ENCODE peak calls at places on chromosomes 6 and 20, in four cellular contexts. L is HepG2, X is K562, R is GM12878. P is an unnamed sample.
A peak's percentile ranks its signal among the peaks of the same experiment; 100 is the strongest.

GRCh38 chr6:89385156-89385667 is 26.9 kb downstream of the RRAGD start:
- DNase-seq in L (no peak), X (no peak), R (peak; percentile 51), P (no peak)

GRCh38 chr6:44785123-44785522 is 397.6 kb downstream of the CDC5L start:
- DNase-seq in L (no peak), X (no peak), R (no peak), P (no peak)

GRCh38 chr6:152573762-152574161 is 63.4 kb downstream of the SYNE1 start:
- DNase-seq in L (no peak), X (no peak), R (no peak), P (no peak)

GRCh38 chr6:106215608-106216007 is 110.0 kb downstream of the ATG5 start:
- DNase-seq in L (no peak), X (no peak), R (no peak), P (no peak)

GRCh38 chr6:89563866-89564265 is 74.7 kb downstream of the LYRM2 start:
- DNase-seq in L (no peak), X (no peak), R (no peak), P (no peak)

GRCh38 chr6:163745566-163746400 is 331.3 kb downstream of the QKI start:
- DNase-seq in L (peak; percentile 56), X (peak; percentile 35), R (no peak), P (peak; percentile 64)

GRCh38 chr6:78925317-78925716 is 58.0 kb downstream of the IRAK1BP1 start:
- DNase-seq in L (no peak), X (no peak), R (no peak), P (no peak)

GRCh38 chr6:169271158-169271936 is 17.7 kb upstream of the THBS2 start:
- DNase-seq in L (no peak), X (no peak), R (no peak), P (no peak)

GRCh38 chr6:119243657-119244056 is 105.9 kb downstream of the MAN1A1 start:
- DNase-seq in L (no peak), X (no peak), R (no peak), P (no peak)

GRCh38 chr20:19407731-19408130 is 195.3 kb downstream of the SLC24A3 start:
- DNase-seq in L (no peak), X (no peak), R (no peak), P (no peak)

GRCh38 chr20:37381621-37382538 is 35.9 kb downstream of the SRC start:
- DNase-seq in L (peak; percentile 63), X (no peak), R (no peak), P (no peak)

GRCh38 chr6:82889117-82889516 is 176.5 kb downstream of the UBE3D start:
- DNase-seq in L (no peak), X (no peak), R (no peak), P (no peak)

GRCh38 chr6:45115696-45116095 is 212.4 kb upstream of the RUNX2 start:
- DNase-seq in L (no peak), X (no peak), R (no peak), P (no peak)

GRCh38 chr20:34058831-34059230 is 53.2 kb downstream of the EIF2S2 start:
- DNase-seq in L (no peak), X (no peak), R (no peak), P (no peak)

GRCh38 chr6:13523826-13524622 is 36.6 kb upstream of the GFOD1 start:
- DNase-seq in L (no peak), X (no peak), R (no peak), P (no peak)

GRCh38 chr6:33082702-33083101 is 6.9 kb downstream of the HLA-DPB1 start:
- DNase-seq in L (peak; percentile 55), X (peak; percentile 56), R (no peak), P (no peak)

GRCh38 chr20:45758096-45758495 is 33.6 kb downstream of the WFDC3 start:
- DNase-seq in L (no peak), X (no peak), R (no peak), P (no peak)

GRCh38 chr6:139133272-139133671 is 1.6 kb upstream of the HECA start:
- DNase-seq in L (peak; percentile 6), X (no peak), R (no peak), P (no peak)

GRCh38 chr6:42532038-42532669 is 31.7 kb upstream of the UBR2 start:
- DNase-seq in L (peak; percentile 64), X (peak; percentile 68), R (no peak), P (peak; percentile 68)

GRCh38 chr20:16803965-16804792 is 56.0 kb downstream of the OTOR start:
- DNase-seq in L (peak; percentile 47), X (peak; percentile 37), R (no peak), P (peak; percentile 69)

GRCh38 chr6:9511157-9511556 is 903.7 kb downstream of the TFAP2A start:
- DNase-seq in L (no peak), X (no peak), R (no peak), P (no peak)

GRCh38 chr20:24936526-24937407 is 12.3 kb upstream of the CST7 start:
- DNase-seq in L (no peak), X (no peak), R (no peak), P (no peak)

GRCh38 chr6:166670013-166670412 is 43.0 kb upstream of the RPS6KA2 start:
- DNase-seq in L (no peak), X (no peak), R (no peak), P (no peak)

GRCh38 chr6:71886184-71887005 is at the start of gene RIMS1:
- DNase-seq in L (no peak), X (no peak), R (no peak), P (peak; percentile 62)

GRCh38 chr6:39361657-39362486 is 39.4 kb upstream of the KCNK16 start:
- DNase-seq in L (peak; percentile 45), X (peak; percentile 77), R (no peak), P (peak; percentile 83)

GRCh38 chr6:88919032-88919431 is 44.4 kb downstream of the RNGTT start:
- DNase-seq in L (no peak), X (no peak), R (no peak), P (no peak)

GRCh38 chr20:23586735-23587525 is 18.6 kb upstream of the CST9L start:
- DNase-seq in L (peak; percentile 76), X (no peak), R (no peak), P (no peak)

GRCh38 chr6:167933290-167933689 is 64.2 kb upstream of the KIF25 start:
- DNase-seq in L (peak; percentile 43), X (no peak), R (no peak), P (no peak)

GRCh38 chr20:57250607-57251343 is 15.7 kb downstream of the BMP7 start:
- DNase-seq in L (no peak), X (no peak), R (no peak), P (no peak)

GRCh38 chr20:48219306-48219705 is 434.0 kb upstream of the SULF2 start:
- DNase-seq in L (no peak), X (no peak), R (no peak), P (no peak)

GRCh38 chr20:24118096-24118780 is 129.7 kb upstream of the GGTLC1 start:
- DNase-seq in L (no peak), X (no peak), R (no peak), P (no peak)

GRCh38 chr6:34466242-34467185 is 638 bp downstream of the PACSIN1 start:
- DNase-seq in L (no peak), X (no peak), R (no peak), P (no peak)

GRCh38 chr6:165744515-165745228 is 81.6 kb upstream of the PDE10A start:
- DNase-seq in L (no peak), X (no peak), R (peak; percentile 23), P (no peak)

GRCh38 chr20:3659492-3660261 is 3.5 kb downstream of the GFRA4 start:
- DNase-seq in L (no peak), X (no peak), R (no peak), P (no peak)

GRCh38 chr6:152112503-152113261 is 305.2 kb downstream of the ESR1 start:
- DNase-seq in L (no peak), X (no peak), R (no peak), P (no peak)

GRCh38 chr6:32178547-32179440 is 589 bp downstream of the RNF5 start:
- DNase-seq in L (no peak), X (peak; percentile 37), R (no peak), P (no peak)

GRCh38 chr6:3850451-3851203 is 1.5 kb downstream of the FAM50B start:
- DNase-seq in L (no peak), X (no peak), R (peak; percentile 30), P (no peak)
- TF ChIP-seq TARDBP in L (no peak), X (no peak), R (no peak), P (no peak)

DNA sequence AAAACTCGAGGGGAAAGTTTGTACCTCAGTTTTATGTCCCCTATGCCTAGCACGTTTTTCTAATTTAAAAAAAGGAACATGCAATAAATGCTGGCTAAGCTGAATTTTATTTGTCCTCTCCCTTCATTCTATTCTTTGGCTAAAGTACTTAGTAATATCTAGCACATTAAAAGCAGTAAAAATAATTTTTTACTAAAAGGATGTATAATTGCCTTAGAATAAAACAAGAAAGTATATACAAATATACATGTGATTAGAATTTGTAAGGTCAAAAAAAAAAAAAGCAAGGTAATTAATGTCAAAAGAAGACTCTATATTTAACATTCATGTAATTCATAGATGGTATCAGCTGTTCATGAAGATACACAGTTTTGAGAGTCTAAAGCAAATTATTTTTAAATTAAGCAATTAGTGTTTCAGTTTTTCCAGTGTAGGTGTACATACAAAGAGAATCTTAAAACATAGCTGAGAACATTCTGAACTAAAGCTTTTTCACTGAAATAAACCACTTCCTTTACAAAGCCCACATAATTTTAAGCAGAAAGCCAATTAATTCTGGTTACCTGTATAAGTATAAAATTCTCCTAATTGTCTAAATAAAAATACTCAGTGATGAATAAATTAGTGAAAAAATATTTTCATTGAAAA is 32.4 kb downstream of the HBS1L start:
- DNase-seq in L (no peak), X (no peak), R (no peak), P (no peak)
- TF ChIP-seq TARDBP in L (no peak), X (no peak), R (no peak), P (no peak)

GRCh38 chr6:132257561-132257960 is 143.7 kb downstream of the MOXD1 start:
- DNase-seq in L (no peak), X (no peak), R (no peak), P (no peak)
- TF ChIP-seq TARDBP in L (no peak), X (no peak), R (no peak), P (no peak)

DNA sequence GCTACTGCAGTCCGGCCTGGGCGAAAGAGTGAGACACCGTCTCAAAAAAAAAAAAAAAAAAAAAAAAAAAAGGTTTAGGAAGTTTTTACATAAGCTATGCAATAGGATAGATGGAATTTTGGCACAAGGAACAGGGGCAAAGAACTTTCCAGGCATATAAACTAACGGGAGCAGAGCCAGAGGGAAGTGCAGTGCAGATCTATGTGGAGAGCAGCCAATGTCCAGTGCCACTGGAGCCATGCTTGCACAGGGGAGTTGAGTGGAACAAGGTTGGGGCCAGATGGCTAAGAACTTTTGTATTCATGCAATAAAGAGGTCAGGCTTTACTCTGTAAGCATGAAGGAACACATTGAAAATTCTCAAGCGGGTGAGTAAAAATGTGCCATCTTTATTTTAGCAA is 10.8 kb downstream of the SLC17A2 start:
- DNase-seq in L (no peak), X (no peak), R (no peak), P (no peak)
- TF ChIP-seq TARDBP in L (no peak), X (no peak), R (no peak), P (no peak)

P was measured in HEK293T.